ENCODE peak calls at places on chromosomes 11 and 22, in seven cellular contexts. One of them, this sample, is unnamed.

GRCh38 chr22:31140746-31141145 is 438 bp upstream of the PLA2G3 start:
- DNase-seq in colonic mucosa: no peak
- DNase-seq in spleen: no peak
- DNase-seq in AG09309: no peak
- DNase-seq in fibroblast of mammary gland: no peak
- DNase-seq in esophagus squamous epithelium: no peak
- DNase-seq in RWPE1: no peak
- DNase-seq in this sample: peak; percentile 17

GRCh38 chr11:73218106-73218829 is at the start of gene P2RY2:
- DNase-seq in spleen: peak; percentile 95
- DNase-seq in AG09309: no peak
- DNase-seq in esophagus squamous epithelium: no peak
- DNase-seq in colonic mucosa: peak; percentile 93
- DNase-seq in fibroblast of mammary gland: no peak
- DNase-seq in RWPE1: peak; percentile 68
- DNase-seq in this sample: peak; percentile 66

GRCh38 chr11:61967924-61968757 is 707 bp upstream of the FTH1 start:
- DNase-seq in esophagus squamous epithelium: no peak
- DNase-seq in spleen: peak; percentile 91
- DNase-seq in RWPE1: peak; percentile 42
- DNase-seq in AG09309: no peak
- DNase-seq in colonic mucosa: peak; percentile 66
- DNase-seq in fibroblast of mammary gland: no peak
- DNase-seq in this sample: peak; percentile 50

GRCh38 chr11:75311858-75312288 is 39.6 kb downstream of the ARRB1 start:
- DNase-seq in RWPE1: no peak
- DNase-seq in spleen: no peak
- DNase-seq in esophagus squamous epithelium: no peak
- DNase-seq in AG09309: no peak
- DNase-seq in fibroblast of mammary gland: peak; percentile 83
- DNase-seq in colonic mucosa: peak; percentile 92
- DNase-seq in this sample: peak; percentile 16

GRCh38 chr11:69924308-69925161 is 105.3 kb upstream of the FGF3 start:
- DNase-seq in colonic mucosa: no peak
- DNase-seq in fibroblast of mammary gland: no peak
- DNase-seq in spleen: no peak
- DNase-seq in RWPE1: no peak
- DNase-seq in AG09309: no peak
- DNase-seq in esophagus squamous epithelium: no peak
- DNase-seq in this sample: no peak

GRCh38 chr22:24027389-24027980 is 16.4 kb downstream of the CABIN1 start:
- DNase-seq in RWPE1: no peak
- DNase-seq in esophagus squamous epithelium: no peak
- DNase-seq in colonic mucosa: no peak
- DNase-seq in AG09309: no peak
- DNase-seq in fibroblast of mammary gland: peak; percentile 16
- DNase-seq in spleen: no peak
- DNase-seq in this sample: no peak

GRCh38 chr11:27627979-27628378 is 72.3 kb downstream of the BDNF start:
- DNase-seq in esophagus squamous epithelium: no peak
- DNase-seq in fibroblast of mammary gland: no peak
- DNase-seq in colonic mucosa: no peak
- DNase-seq in spleen: no peak
- DNase-seq in AG09309: no peak
- DNase-seq in RWPE1: no peak
- DNase-seq in this sample: no peak

GRCh38 chr11:1456166-1456565 is 30.4 kb downstream of the MOB2 start:
- DNase-seq in colonic mucosa: no peak
- DNase-seq in spleen: no peak
- DNase-seq in RWPE1: no peak
- DNase-seq in esophagus squamous epithelium: no peak
- DNase-seq in AG09309: no peak
- DNase-seq in fibroblast of mammary gland: no peak
- DNase-seq in this sample: no peak

GRCh38 chr22:46800102-46800857 is 37.8 kb downstream of the TBC1D22A start:
- DNase-seq in spleen: peak; percentile 46
- DNase-seq in esophagus squamous epithelium: no peak
- DNase-seq in fibroblast of mammary gland: no peak
- DNase-seq in colonic mucosa: no peak
- DNase-seq in AG09309: no peak
- DNase-seq in RWPE1: no peak
- DNase-seq in this sample: no peak

DNA sequence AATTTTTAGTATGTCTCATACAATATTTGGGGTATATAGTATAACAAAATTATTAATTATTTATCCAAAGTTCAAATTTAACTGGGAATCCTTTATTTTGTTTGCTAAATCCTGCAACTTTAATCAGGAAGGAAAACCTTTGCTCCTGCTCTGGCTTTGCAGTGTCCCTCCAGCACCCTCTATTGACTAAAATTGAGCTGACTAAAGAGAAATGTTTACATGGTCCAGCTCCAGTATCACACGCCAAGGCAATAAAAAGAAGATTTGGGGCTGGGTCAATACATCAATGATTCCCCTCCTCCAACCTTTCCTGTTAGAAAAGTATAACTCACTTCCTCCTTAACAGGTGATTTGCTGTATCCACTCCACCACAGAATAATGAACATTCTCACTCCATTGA is 153.0 kb upstream of the LRRC4C start:
- DNase-seq in esophagus squamous epithelium: no peak
- DNase-seq in AG09309: no peak
- DNase-seq in fibroblast of mammary gland: no peak
- DNase-seq in colonic mucosa: no peak
- DNase-seq in spleen: no peak
- DNase-seq in RWPE1: no peak
- DNase-seq in this sample: peak; percentile 9
- TF ChIP-seq CTCF in esophagus squamous epithelium: no peak
- TF ChIP-seq CTCF in AG09309: no peak
- TF ChIP-seq CTCF in fibroblast of mammary gland: no peak
- TF ChIP-seq CTCF in colonic mucosa: no peak
- TF ChIP-seq CTCF in spleen: no peak
- TF ChIP-seq CTCF in RWPE1: no peak
- TF ChIP-seq CTCF in this sample: peak; percentile 34

GRCh38 chr11:119057000-119057769 is at the start of gene HYOU1:
- DNase-seq in AG09309: peak; percentile 72
- DNase-seq in colonic mucosa: peak; percentile 99
- DNase-seq in spleen: peak; percentile 99
- DNase-seq in esophagus squamous epithelium: peak; percentile 85
- DNase-seq in fibroblast of mammary gland: peak; percentile 91
- DNase-seq in RWPE1: peak; percentile 98
- DNase-seq in this sample: peak; percentile 97
- TF ChIP-seq CTCF in AG09309: no peak
- TF ChIP-seq CTCF in colonic mucosa: no peak
- TF ChIP-seq CTCF in spleen: no peak
- TF ChIP-seq CTCF in esophagus squamous epithelium: no peak
- TF ChIP-seq CTCF in fibroblast of mammary gland: peak; percentile 12
- TF ChIP-seq CTCF in RWPE1: no peak
- TF ChIP-seq CTCF in this sample: peak; percentile 29

DNA sequence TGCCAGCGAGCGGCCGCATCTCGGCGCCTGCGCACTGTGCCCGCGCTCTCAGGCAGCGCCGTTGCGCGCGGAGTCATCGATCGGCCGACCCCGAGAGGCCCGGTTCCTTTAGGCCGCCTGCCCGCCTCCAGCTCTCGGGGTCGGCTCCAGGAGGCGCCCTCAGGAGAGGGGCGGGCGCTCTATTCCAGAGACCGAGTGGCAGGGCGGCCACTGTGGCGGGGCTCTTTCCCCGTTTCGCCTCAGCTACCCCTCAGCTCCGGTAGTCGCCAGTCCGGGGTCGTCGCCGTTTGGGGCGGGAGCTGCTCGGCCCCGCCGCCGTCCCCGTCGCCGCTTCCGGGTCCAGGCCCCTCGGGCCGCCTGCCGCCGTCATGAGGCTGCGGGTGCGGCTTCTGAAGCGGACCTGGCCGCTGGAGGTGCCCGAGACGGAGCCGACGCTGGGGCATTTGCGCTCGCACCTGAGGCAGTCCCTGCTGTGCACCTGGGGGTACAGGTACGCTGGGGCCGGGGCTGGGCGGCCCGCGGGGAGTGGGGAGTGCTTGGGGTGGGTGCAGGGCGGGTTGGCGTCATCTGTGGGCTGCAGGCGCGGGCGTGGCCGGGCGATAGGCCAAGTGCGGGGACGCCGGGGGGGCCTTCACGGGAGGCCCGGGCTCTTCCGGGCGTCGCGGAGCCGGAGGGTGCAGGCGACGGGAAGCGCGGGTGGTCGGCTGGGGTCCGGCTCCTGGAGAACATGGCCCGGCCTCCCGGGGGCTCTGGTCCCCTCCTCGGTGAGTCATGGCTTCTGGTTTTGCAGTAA is at the start of gene FBXO7:
- DNase-seq in RWPE1: peak; percentile 72
- DNase-seq in AG09309: peak; percentile 63
- DNase-seq in fibroblast of mammary gland: peak; percentile 88
- DNase-seq in spleen: peak; percentile 97
- DNase-seq in colonic mucosa: peak; percentile 92
- DNase-seq in esophagus squamous epithelium: peak; percentile 36
- DNase-seq in this sample: peak; percentile 89
- TF ChIP-seq CTCF in RWPE1: peak; percentile 18
- TF ChIP-seq CTCF in AG09309: peak; percentile 32
- TF ChIP-seq CTCF in fibroblast of mammary gland: peak; percentile 24
- TF ChIP-seq CTCF in spleen: no peak
- TF ChIP-seq CTCF in colonic mucosa: no peak
- TF ChIP-seq CTCF in esophagus squamous epithelium: peak; percentile 40
- TF ChIP-seq CTCF in this sample: peak; percentile 13

GRCh38 chr11:20243974-20244373 is 83.7 kb upstream of the DBX1 start:
- DNase-seq in fibroblast of mammary gland: peak; percentile 1
- DNase-seq in esophagus squamous epithelium: no peak
- DNase-seq in spleen: no peak
- DNase-seq in RWPE1: no peak
- DNase-seq in colonic mucosa: no peak
- DNase-seq in AG09309: no peak
- DNase-seq in this sample: peak; percentile 16
- TF ChIP-seq CTCF in fibroblast of mammary gland: peak; percentile 40
- TF ChIP-seq CTCF in esophagus squamous epithelium: no peak
- TF ChIP-seq CTCF in spleen: no peak
- TF ChIP-seq CTCF in RWPE1: peak; percentile 18
- TF ChIP-seq CTCF in colonic mucosa: no peak
- TF ChIP-seq CTCF in AG09309: peak; percentile 29
- TF ChIP-seq CTCF in this sample: peak; percentile 30

GRCh38 chr11:57568330-57568766 is 876 bp upstream of the UBE2L6 start:
- DNase-seq in fibroblast of mammary gland: peak; percentile 80
- DNase-seq in AG09309: peak; percentile 14
- DNase-seq in esophagus squamous epithelium: no peak
- DNase-seq in colonic mucosa: peak; percentile 91
- DNase-seq in spleen: no peak
- DNase-seq in RWPE1: no peak
- DNase-seq in this sample: peak; percentile 84
- TF ChIP-seq CTCF in fibroblast of mammary gland: peak; percentile 90
- TF ChIP-seq CTCF in AG09309: peak; percentile 96
- TF ChIP-seq CTCF in esophagus squamous epithelium: no peak
- TF ChIP-seq CTCF in colonic mucosa: peak; percentile 88
- TF ChIP-seq CTCF in spleen: no peak
- TF ChIP-seq CTCF in RWPE1: peak; percentile 95
- TF ChIP-seq CTCF in this sample: peak; percentile 92

GRCh38 chr11:32071811-32072210 is 19.1 kb upstream of the RCN1 start:
- DNase-seq in spleen: no peak
- DNase-seq in colonic mucosa: no peak
- DNase-seq in esophagus squamous epithelium: no peak
- DNase-seq in fibroblast of mammary gland: peak; percentile 56
- DNase-seq in RWPE1: peak; percentile 44
- DNase-seq in AG09309: peak; percentile 43
- DNase-seq in this sample: peak; percentile 57
- TF ChIP-seq CTCF in spleen: no peak
- TF ChIP-seq CTCF in colonic mucosa: no peak
- TF ChIP-seq CTCF in esophagus squamous epithelium: no peak
- TF ChIP-seq CTCF in fibroblast of mammary gland: peak; percentile 69
- TF ChIP-seq CTCF in RWPE1: no peak
- TF ChIP-seq CTCF in AG09309: peak; percentile 69
- TF ChIP-seq CTCF in this sample: peak; percentile 35

This sample was measured in MCF 10A.